ENCODE peak calls at places on chromosomes 2 and 18, in nine cellular contexts. L is GM04504; A is HTR-8/SVneo; I is amniotic stem cell; R is nephron progenitor cell; N is naive B cell; D is stimulated activated CD4-positive, alpha-beta T cell treated with anti-CD3 and anti-CD28 coated beads, Interleukin-12 subunit alpha, Interleukin-12 subunit beta, amount 100 ng/mL, for 48 hours; H is kidney epithelial cell; M is EL. T is an unnamed sample.

GRCh38 chr2:215405722-215406581 is 29.9 kb downstream of the FN1 start:
- DNase-seq in I (no peak), L (no peak), H (no peak), A (no peak), N (no peak), R (no peak), D (no peak), M (no peak), T (no peak)

GRCh38 chr18:62028715-62029114 is 135.9 kb upstream of the RNF152 start:
- DNase-seq in M (no peak), H (no peak), R (no peak), L (no peak), D (no peak), A (no peak), N (no peak), I (no peak), T (no peak)

GRCh38 chr2:172427990-172428840 is 829 bp downstream of the ITGA6 start:
- DNase-seq in L (no peak), N (no peak), M (peak), A (peak), H (no peak), D (peak), R (peak), I (no peak), T (no peak)

GRCh38 chr2:96969321-96969720 is 17.1 kb downstream of the FAM178B start:
- DNase-seq in L (no peak), A (no peak), R (no peak), N (no peak), I (no peak), D (no peak), M (no peak), H (no peak), T (no peak)

GRCh38 chr2:127649684-127650040 is 3.7 kb downstream of the GPR17 start:
- DNase-seq in I (peak), H (peak), R (peak), D (peak), M (peak), N (peak), L (peak), A (peak), T (peak)

GRCh38 chr2:42372801-42373200 is 11.8 kb upstream of the COX7A2L start:
- DNase-seq in M (no peak), D (no peak), L (no peak), A (no peak), H (no peak), N (no peak), I (no peak), R (no peak), T (no peak)

GRCh38 chr2:221166283-221166682 is 405.8 kb downstream of the EPHA4 start:
- DNase-seq in A (no peak), I (no peak), N (no peak), M (peak), R (peak), L (peak), D (no peak), H (no peak), T (peak)

GRCh38 chr18:34543356-34543755 is 166.7 kb upstream of the DTNA start:
- DNase-seq in L (no peak), I (no peak), A (no peak), D (no peak), R (no peak), N (no peak), H (no peak), M (no peak), T (no peak)

GRCh38 chr2:177355874-177356273 is 36.7 kb upstream of the AGPS start:
- DNase-seq in A (no peak), R (no peak), H (no peak), D (no peak), N (no peak), L (no peak), I (no peak), M (no peak), T (peak)

GRCh38 chr2:170394988-170395387 is 217.0 kb downstream of the MYO3B start:
- DNase-seq in A (no peak), M (no peak), L (no peak), R (no peak), N (no peak), I (no peak), H (no peak), D (no peak), T (peak)

GRCh38 chr2:241073166-241074064 is 28.7 kb downstream of the MTERF4 start:
- DNase-seq in D (no peak), L (no peak), M (no peak), R (no peak), I (no peak), N (no peak), H (no peak), A (no peak), T (no peak)

GRCh38 chr2:53632714-53633113 is 134.9 kb upstream of the CHAC2 start:
- DNase-seq in A (no peak), L (peak), D (no peak), N (no peak), R (no peak), I (peak), M (peak), H (peak), T (peak)

GRCh38 chr2:96816836-96817702 is 1.0 kb downstream of the CNNM3 start:
- DNase-seq in R (peak), I (no peak), L (no peak), N (no peak), D (no peak), M (peak), A (peak), H (no peak), T (peak)

GRCh38 chr18:37524546-37525301 is 40.9 kb downstream of the CELF4 start:
- DNase-seq in I (no peak), N (no peak), M (no peak), L (no peak), A (no peak), R (peak), D (no peak), H (no peak), T (no peak)